ENCODE peak calls at places on chromosome 13, in seven cellular contexts. C, J, G, W, T, Q and E are unnamed samples.

GRCh38 chr13:100333141-100333540 is 244.2 kb downstream of the PCCA start:
- DNase-seq in G (no peak), J (no peak), T (no peak), Q (no peak), W (no peak), C (no peak), E (no peak)

GRCh38 chr13:32883501-32883900 is 132.7 kb upstream of the KL start:
- DNase-seq in T (peak), C (no peak), J (no peak), Q (no peak), G (no peak), W (no peak), E (no peak)

GRCh38 chr13:90020536-90020935 is 1327.0 kb upstream of the MIR17HG start:
- DNase-seq in C (no peak), Q (no peak), J (no peak), G (no peak), T (no peak), W (no peak), E (no peak)

GRCh38 chr13:47661076-47661475 is 340.0 kb downstream of the SUCLA2 start:
- DNase-seq in Q (no peak), W (no peak), J (no peak), T (peak), G (peak), C (no peak), E (no peak)

GRCh38 chr13:76349700-76350099 is 536.5 kb downstream of the KCTD12 start:
- DNase-seq in Q (no peak), J (no peak), T (no peak), G (no peak), C (no peak), W (no peak), E (no peak)

GRCh38 chr13:40403509-40404241 is 262.8 kb downstream of the FOXO1 start:
- DNase-seq in J (no peak), C (no peak), T (no peak), Q (no peak), W (no peak), G (no peak), E (no peak)

GRCh38 chr13:76925115-76925514 is 23.2 kb upstream of the ACOD1 start:
- DNase-seq in C (no peak), T (no peak), Q (no peak), G (no peak), W (no peak), J (no peak), E (no peak)

GRCh38 chr13:110240352-110240751 is 66.6 kb downstream of the COL4A1 start:
- DNase-seq in J (no peak), C (no peak), T (no peak), W (no peak), G (no peak), Q (no peak), E (no peak)

GRCh38 chr13:40406405-40407138 is 259.9 kb downstream of the FOXO1 start:
- DNase-seq in C (no peak), W (no peak), J (no peak), Q (no peak), G (peak), T (peak), E (peak)

GRCh38 chr13:114081761-114082681 is 50.4 kb downstream of the RASA3 start:
- DNase-seq in C (no peak), W (no peak), T (no peak), J (no peak), G (no peak), Q (peak), E (no peak)

GRCh38 chr13:35983206-35983605 is 148.0 kb downstream of the DCLK1 start:
- DNase-seq in Q (no peak), J (no peak), W (no peak), G (no peak), T (no peak), C (no peak), E (no peak)

GRCh38 chr13:64755961-64756360 is 2474.2 kb downstream of the PCDH9 start:
- DNase-seq in W (no peak), G (no peak), C (no peak), J (no peak), Q (no peak), T (no peak), E (no peak)

GRCh38 chr13:26480246-26480855 is 77.1 kb upstream of the WASF3 start:
- DNase-seq in W (no peak), G (peak), T (peak), C (no peak), Q (no peak), J (no peak), E (no peak)

GRCh38 chr13:45179428-45179827 is 21.4 kb downstream of the KCTD4 start:
- DNase-seq in T (no peak), C (no peak), J (no peak), G (no peak), W (no peak), Q (no peak), E (no peak)

GRCh38 chr13:105897575-105897974 is 637.9 kb downstream of the EFNB2 start:
- DNase-seq in T (no peak), W (no peak), G (no peak), J (no peak), C (no peak), Q (no peak), E (no peak)